ENCODE peak calls at places on chromosomes 7 and 10, in five cellular contexts. A is sigmoid colon, V is HCT116, O is OCI-LY7, W is breast epithelium. R is an unnamed sample.

GRCh38 chr7:152106990-152107389 is 81.5 kb downstream of the GALNT11 start:
- DNase-seq in A (no peak), V (no peak), O (no peak), W (no peak), R (no peak)

GRCh38 chr7:129778770-129779601 is 167.5 kb downstream of the NRF1 start:
- DNase-seq in A (no peak), V (no peak), O (no peak), W (no peak), R (peak; percentile 65)

GRCh38 chr10:129870926-129871660 is 93.0 kb downstream of the EBF3 start:
- DNase-seq in A (no peak), V (no peak), O (no peak), W (no peak), R (no peak)

GRCh38 chr10:93554760-93555432 is 11.6 kb upstream of the FFAR4 start:
- DNase-seq in A (no peak), V (peak; percentile 47), O (peak; percentile 77), W (peak; percentile 35), R (peak; percentile 72)

GRCh38 chr10:26044123-26044749 is 110.2 kb downstream of the MYO3A start:
- DNase-seq in A (no peak), V (no peak), O (no peak), W (no peak), R (no peak)

GRCh38 chr7:87411186-87411585 is 64.3 kb downstream of the ABCB4 start:
- DNase-seq in A (no peak), V (no peak), O (no peak), W (no peak), R (no peak)

GRCh38 chr10:132411561-132412253 is 14.7 kb downstream of the PWWP2B start:
- DNase-seq in A (no peak), V (no peak), O (no peak), W (no peak), R (no peak)

GRCh38 chr7:30998180-30998579 is 34.4 kb downstream of the GHRHR start:
- DNase-seq in A (no peak), V (no peak), O (no peak), W (no peak), R (no peak)

GRCh38 chr10:93006435-93007039 is 54.1 kb upstream of the CYP26C1 start:
- DNase-seq in A (no peak), V (no peak), O (peak; percentile 24), W (no peak), R (no peak)

GRCh38 chr7:41110186-41110585 is 592.7 kb downstream of the INHBA start:
- DNase-seq in A (no peak), V (no peak), O (no peak), W (no peak), R (no peak)

GRCh38 chr7:157276731-157277562 is 59.9 kb upstream of the DNAJB6 start:
- DNase-seq in A (peak; percentile 53), V (no peak), O (no peak), W (no peak), R (peak; percentile 66)

GRCh38 chr7:43199333-43199732 is 86.9 kb downstream of the HECW1 start:
- DNase-seq in A (no peak), V (no peak), O (no peak), W (no peak), R (no peak)

GRCh38 chr10:63208981-63209380 is 75.9 kb downstream of the NRBF2 start:
- DNase-seq in A (no peak), V (no peak), O (no peak), W (no peak), R (no peak)

GRCh38 chr10:23871211-23871610 is 337.7 kb upstream of the KIAA1217 start:
- DNase-seq in A (no peak), V (no peak), O (peak; percentile 10), W (no peak), R (no peak)

GRCh38 chr10:68106656-68107055 is 2.6 kb upstream of the MYPN start:
- DNase-seq in A (no peak), V (no peak), O (no peak), W (no peak), R (no peak)

GRCh38 chr7:137932881-137933269 is 69.0 kb downstream of the CREB3L2 start:
- DNase-seq in A (no peak), V (no peak), O (no peak), W (no peak), R (no peak)

GRCh38 chr7:152330827-152331226 is 105.0 kb downstream of the KMT2C start:
- DNase-seq in A (no peak), V (no peak), O (no peak), W (no peak), R (no peak)

GRCh38 chr10:15083674-15084501 is 4.7 kb downstream of the ACBD7 start:
- DNase-seq in A (no peak), V (no peak), O (no peak), W (no peak), R (no peak)
- TF ChIP-seq CTCF in A (no peak), V (peak; percentile 18), O (no peak), W (no peak), R (no peak)

GRCh38 chr7:50205011-50205410 is 99.5 kb upstream of the IKZF1 start:
- DNase-seq in A (no peak), V (no peak), O (no peak), W (no peak), R (no peak)
- H3K4me1 ChIP-seq in A (no peaks in the 10 kb centered on the region), V (peaks cover 38% of the 10 kb centered on the region), O (peaks cover 39% of the 10 kb centered on the region), W (no peaks in the 10 kb centered on the region), R (peaks cover 4% of the 10 kb centered on the region)

GRCh38 chr7:55191161-55191925 is 172.5 kb downstream of the EGFR start:
- DNase-seq in A (no peak), V (no peak), O (no peak), W (peak; percentile 14), R (peak; percentile 48)

GRCh38 chr7:55189878-55190436 is 171.1 kb downstream of the EGFR start:
- DNase-seq in A (peak; percentile 61), V (no peak), O (no peak), W (no peak), R (no peak)

GRCh38 chr7:55191926-55192692 is 173.0 kb upstream of the LANCL2 start:
- DNase-seq in A (peak; percentile 61), V (no peak), O (no peak), W (peak; percentile 9), R (no peak)

GRCh38 chr7:55189447-55189760 is 170.6 kb downstream of the EGFR start:
- DNase-seq in A (no peak), V (no peak), O (no peak), W (no peak), R (no peak)

DNA sequence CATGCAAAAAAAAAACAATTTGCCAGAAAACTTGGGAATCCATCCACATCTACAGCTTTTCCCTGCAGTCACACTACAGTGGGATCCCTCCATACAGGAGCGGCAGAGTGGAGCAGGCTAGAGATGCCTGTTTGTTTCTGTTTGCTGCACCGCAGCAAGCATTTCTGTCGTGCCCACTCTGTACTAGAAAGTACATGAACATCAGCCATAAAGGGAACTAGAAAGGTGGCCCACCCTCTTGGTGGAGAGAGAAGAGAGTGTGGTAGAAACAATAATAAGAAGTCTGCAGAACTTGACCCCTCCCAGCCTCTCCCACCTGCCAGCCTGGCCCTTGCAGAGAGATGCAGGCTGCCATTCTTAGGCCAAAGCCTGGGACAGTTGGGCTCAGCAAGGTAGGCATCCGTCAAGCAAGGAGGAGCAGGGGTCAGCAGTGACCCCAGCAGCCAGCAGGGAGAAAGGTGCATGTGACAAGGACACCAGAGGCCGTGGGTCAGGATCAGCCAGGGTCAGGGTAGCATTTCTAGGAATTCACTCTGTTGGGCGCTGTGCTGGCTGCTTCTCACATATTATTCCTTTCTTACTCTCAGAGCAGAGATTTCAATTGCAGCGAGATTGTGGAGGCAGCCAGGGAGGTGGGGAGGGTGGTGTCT is 171.8 kb downstream of the EGFR start:
- DNase-seq in A (peak; percentile 57), V (no peak), O (no peak), W (no peak), R (peak; percentile 36)
- H3K27ac ChIP-seq in A (no peak overlapping the region), V (no peak overlapping the region), O (no peak overlapping the region), W (no peak overlapping the region), R (no peak overlapping the region)

DNA sequence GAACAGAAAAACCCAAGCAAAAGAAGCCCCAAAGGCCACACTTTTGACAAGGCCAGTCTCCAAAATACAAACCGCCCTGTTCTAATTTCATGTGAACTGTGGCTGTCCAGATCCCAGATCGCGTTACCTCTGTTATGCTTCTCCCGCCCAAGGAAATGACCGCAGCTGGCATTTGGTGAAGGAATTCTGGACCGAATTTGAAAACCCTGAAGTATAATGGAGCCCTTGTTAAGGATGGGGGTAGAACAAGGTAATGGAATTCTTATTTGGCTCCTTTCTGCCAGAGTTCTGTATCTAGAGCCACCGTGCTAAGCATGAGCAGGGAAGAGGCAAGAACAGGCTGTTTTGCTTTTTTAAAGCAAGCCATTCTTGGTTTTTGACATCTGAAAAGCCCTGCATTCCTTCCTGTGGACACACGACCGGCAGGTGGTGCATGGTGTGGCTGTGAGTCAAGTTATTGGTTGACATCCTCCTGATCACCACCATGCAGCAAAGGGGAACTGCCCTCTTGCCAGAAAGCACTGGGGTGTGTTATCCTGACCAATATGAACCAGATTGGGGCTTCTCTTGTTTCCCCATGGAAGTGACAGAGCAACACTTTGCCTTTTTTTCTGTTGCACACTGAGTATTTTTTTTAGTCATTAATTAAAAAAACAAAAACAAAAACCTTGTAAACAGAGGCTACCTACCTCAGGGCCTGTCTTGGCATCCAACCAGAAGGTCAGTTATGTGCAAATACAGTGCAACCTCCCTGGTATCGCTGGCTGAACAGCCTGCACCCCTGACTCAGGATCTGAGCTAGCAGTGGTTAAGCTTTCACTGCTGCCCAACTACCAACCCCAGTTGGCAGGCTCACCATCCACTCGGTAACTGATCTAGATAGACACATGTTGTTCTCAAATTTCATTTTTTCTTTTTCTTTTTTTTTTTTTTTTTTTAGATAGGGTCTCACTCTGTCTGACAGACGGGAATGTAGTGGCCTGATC is 14.2 kb downstream of the UCMA start:
- DNase-seq in A (peak; percentile 26), V (peak; percentile 49), O (peak; percentile 79), W (peak; percentile 78), R (no peak)
- TF ChIP-seq CTCF in A (no peak), V (peak; percentile 59), O (peak; percentile 71), W (no peak), R (no peak)

GRCh38 chr7:98123073-98123696 is 16.5 kb downstream of the LMTK2 start:
- DNase-seq in A (no peak), V (no peak), O (no peak), W (no peak), R (no peak)

GRCh38 chr7:98115746-98116525 is 9.3 kb downstream of the LMTK2 start:
- DNase-seq in A (no peak), V (no peak), O (no peak), W (no peak), R (no peak)

GRCh38 chr7:98116656-98117461 is 10.2 kb downstream of the LMTK2 start:
- DNase-seq in A (no peak), V (no peak), O (no peak), W (no peak), R (no peak)

GRCh38 chr7:98120559-98120958 is 13.9 kb downstream of the LMTK2 start:
- DNase-seq in A (no peak), V (no peak), O (no peak), W (no peak), R (no peak)

DNA sequence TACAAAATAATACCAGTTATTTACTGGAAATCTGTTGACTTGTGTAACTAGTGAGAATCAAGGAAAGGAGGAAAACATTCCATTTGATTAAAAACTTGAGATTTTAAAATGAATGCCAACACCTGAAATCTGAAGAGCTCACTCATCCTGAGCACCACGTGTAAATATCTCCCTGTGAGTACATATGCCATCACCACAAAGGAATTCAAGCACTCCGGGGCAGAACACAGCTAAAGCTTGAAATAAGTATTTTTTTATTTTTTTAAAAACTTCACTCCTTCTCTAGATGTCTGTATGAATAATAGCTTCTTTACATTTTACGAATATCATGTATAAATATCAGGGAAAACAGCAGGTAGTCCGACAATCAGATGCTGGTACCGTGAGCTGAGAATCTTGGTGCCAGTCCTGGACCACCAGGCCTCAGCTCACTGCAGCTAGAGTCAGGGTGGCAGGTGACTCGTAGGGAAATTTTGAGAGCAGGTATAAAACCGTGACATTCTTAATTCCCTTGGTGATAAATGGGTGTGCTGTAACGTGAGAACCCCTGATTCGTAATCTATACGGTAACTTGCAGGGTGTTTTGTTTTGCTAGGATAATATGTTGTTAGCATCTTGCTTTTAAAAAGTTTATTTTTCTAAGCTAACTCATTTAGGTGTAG is 12.7 kb downstream of the LMTK2 start:
- DNase-seq in A (no peak), V (no peak), O (no peak), W (no peak), R (no peak)
- H3K4me1 ChIP-seq in A (no peaks in the 10 kb centered on the region), V (peaks cover 21% of the 10 kb centered on the region), O (no peaks in the 10 kb centered on the region), W (no peaks in the 10 kb centered on the region), R (no peaks in the 10 kb centered on the region)

R was measured in suprapubic skin.